ENCODE peak calls at places on chromosomes 6 and 20, in eight cellular contexts. One of them, this sample, is unnamed.

GRCh38 chr6:155530219-155530834 is 74.7 kb upstream of the NOX3 start:
- DNase-seq in cardiac muscle cell: peak; percentile 68
- DNase-seq in pancreas: no peak
- DNase-seq in tibial artery: no peak
- DNase-seq in neural progenitor cell: peak; percentile 33
- DNase-seq in uterus: no peak
- DNase-seq in fibroblast of pulmonary artery: peak; percentile 80
- DNase-seq in transverse colon: no peak
- DNase-seq in this sample: peak; percentile 66

GRCh38 chr6:56757585-56757984 is 114.9 kb upstream of the DST start:
- DNase-seq in cardiac muscle cell: peak; percentile 78
- DNase-seq in pancreas: peak; percentile 30
- DNase-seq in tibial artery: no peak
- DNase-seq in neural progenitor cell: peak; percentile 55
- DNase-seq in uterus: no peak
- DNase-seq in fibroblast of pulmonary artery: peak; percentile 80
- DNase-seq in transverse colon: peak; percentile 52
- DNase-seq in this sample: peak; percentile 62

GRCh38 chr6:43608310-43608763 is 20.7 kb downstream of the GTPBP2 start:
- DNase-seq in cardiac muscle cell: peak; percentile 90
- DNase-seq in pancreas: peak; percentile 77
- DNase-seq in tibial artery: no peak
- DNase-seq in neural progenitor cell: peak; percentile 84
- DNase-seq in uterus: peak; percentile 73
- DNase-seq in fibroblast of pulmonary artery: peak; percentile 91
- DNase-seq in transverse colon: peak; percentile 75
- DNase-seq in this sample: peak; percentile 84

GRCh38 chr6:169371344-169372144 is 117.9 kb upstream of the THBS2 start:
- DNase-seq in cardiac muscle cell: peak; percentile 38
- DNase-seq in pancreas: no peak
- DNase-seq in tibial artery: no peak
- DNase-seq in neural progenitor cell: peak; percentile 57
- DNase-seq in uterus: no peak
- DNase-seq in fibroblast of pulmonary artery: peak; percentile 26
- DNase-seq in transverse colon: no peak
- DNase-seq in this sample: no peak

GRCh38 chr6:152118224-152118623 is 310.7 kb downstream of the ESR1 start:
- DNase-seq in cardiac muscle cell: no peak
- DNase-seq in pancreas: no peak
- DNase-seq in tibial artery: no peak
- DNase-seq in neural progenitor cell: no peak
- DNase-seq in uterus: no peak
- DNase-seq in fibroblast of pulmonary artery: no peak
- DNase-seq in transverse colon: no peak
- DNase-seq in this sample: no peak

GRCh38 chr6:104642871-104643270 is 216.8 kb downstream of the HACE1 start:
- DNase-seq in cardiac muscle cell: peak; percentile 59
- DNase-seq in pancreas: no peak
- DNase-seq in tibial artery: no peak
- DNase-seq in neural progenitor cell: no peak
- DNase-seq in uterus: no peak
- DNase-seq in fibroblast of pulmonary artery: peak; percentile 76
- DNase-seq in transverse colon: no peak
- DNase-seq in this sample: peak; percentile 25

GRCh38 chr6:81547149-81547548 is 205.3 kb downstream of the TENT5A start:
- DNase-seq in cardiac muscle cell: no peak
- DNase-seq in pancreas: no peak
- DNase-seq in tibial artery: no peak
- DNase-seq in neural progenitor cell: no peak
- DNase-seq in uterus: no peak
- DNase-seq in fibroblast of pulmonary artery: no peak
- DNase-seq in transverse colon: peak; percentile 33
- DNase-seq in this sample: no peak

GRCh38 chr6:74764486-74764885 is 441.4 kb downstream of the COL12A1 start:
- DNase-seq in cardiac muscle cell: no peak
- DNase-seq in pancreas: no peak
- DNase-seq in tibial artery: no peak
- DNase-seq in neural progenitor cell: no peak
- DNase-seq in uterus: no peak
- DNase-seq in fibroblast of pulmonary artery: no peak
- DNase-seq in transverse colon: no peak
- DNase-seq in this sample: no peak

GRCh38 chr20:59783020-59784010 is 150.1 kb downstream of the SYCP2 start:
- DNase-seq in cardiac muscle cell: peak; percentile 46
- DNase-seq in pancreas: peak; percentile 32
- DNase-seq in tibial artery: peak; percentile 51
- DNase-seq in neural progenitor cell: peak; percentile 87
- DNase-seq in uterus: no peak
- DNase-seq in fibroblast of pulmonary artery: peak; percentile 35
- DNase-seq in transverse colon: peak; percentile 66
- DNase-seq in this sample: peak; percentile 32

GRCh38 chr20:35319206-35320197 is 27.3 kb upstream of the FAM83C start:
- DNase-seq in cardiac muscle cell: no peak
- DNase-seq in pancreas: no peak
- DNase-seq in tibial artery: no peak
- DNase-seq in neural progenitor cell: no peak
- DNase-seq in uterus: no peak
- DNase-seq in fibroblast of pulmonary artery: peak; percentile 55
- DNase-seq in transverse colon: no peak
- DNase-seq in this sample: peak; percentile 75

GRCh38 chr6:72739368-72739779 is 117.5 kb downstream of the KCNQ5 start:
- DNase-seq in cardiac muscle cell: no peak
- DNase-seq in pancreas: no peak
- DNase-seq in tibial artery: no peak
- DNase-seq in neural progenitor cell: no peak
- DNase-seq in uterus: no peak
- DNase-seq in fibroblast of pulmonary artery: no peak
- DNase-seq in transverse colon: no peak
- DNase-seq in this sample: no peak

GRCh38 chr6:89311853-89312531 is 3.1 kb downstream of the GABRR2 start:
- DNase-seq in cardiac muscle cell: peak; percentile 81
- DNase-seq in pancreas: peak; percentile 37
- DNase-seq in tibial artery: peak; percentile 84
- DNase-seq in neural progenitor cell: peak; percentile 83
- DNase-seq in uterus: peak; percentile 54
- DNase-seq in fibroblast of pulmonary artery: peak; percentile 90
- DNase-seq in transverse colon: peak; percentile 55
- DNase-seq in this sample: peak; percentile 81

GRCh38 chr6:104087765-104088164 is 772.0 kb downstream of the HACE1 start:
- DNase-seq in cardiac muscle cell: no peak
- DNase-seq in pancreas: no peak
- DNase-seq in tibial artery: no peak
- DNase-seq in neural progenitor cell: no peak
- DNase-seq in uterus: no peak
- DNase-seq in fibroblast of pulmonary artery: no peak
- DNase-seq in transverse colon: no peak
- DNase-seq in this sample: no peak

GRCh38 chr6:90284745-90285481 is 11.7 kb downstream of the BACH2 start:
- DNase-seq in cardiac muscle cell: no peak
- DNase-seq in pancreas: no peak
- DNase-seq in tibial artery: no peak
- DNase-seq in neural progenitor cell: no peak
- DNase-seq in uterus: no peak
- DNase-seq in fibroblast of pulmonary artery: peak; percentile 24
- DNase-seq in transverse colon: no peak
- DNase-seq in this sample: peak; percentile 84

GRCh38 chr20:47356526-47357295 is at the start of gene ZMYND8:
- DNase-seq in cardiac muscle cell: peak; percentile 95
- DNase-seq in pancreas: peak; percentile 96
- DNase-seq in tibial artery: peak; percentile 96
- DNase-seq in neural progenitor cell: peak; percentile 86
- DNase-seq in uterus: peak; percentile 88
- DNase-seq in fibroblast of pulmonary artery: peak; percentile 94
- DNase-seq in transverse colon: peak; percentile 95
- DNase-seq in this sample: peak; percentile 95

GRCh38 chr6:160999508-160999907 is 7.9 kb downstream of the MAP3K4 start:
- DNase-seq in cardiac muscle cell: no peak
- DNase-seq in pancreas: no peak
- DNase-seq in tibial artery: no peak
- DNase-seq in neural progenitor cell: no peak
- DNase-seq in uterus: no peak
- DNase-seq in fibroblast of pulmonary artery: no peak
- DNase-seq in transverse colon: no peak
- DNase-seq in this sample: no peak

GRCh38 chr20:7144464-7144863 is 377.0 kb downstream of the BMP2 start:
- DNase-seq in cardiac muscle cell: no peak
- DNase-seq in pancreas: no peak
- DNase-seq in tibial artery: no peak
- DNase-seq in neural progenitor cell: no peak
- DNase-seq in uterus: no peak
- DNase-seq in fibroblast of pulmonary artery: no peak
- DNase-seq in transverse colon: no peak
- DNase-seq in this sample: no peak

GRCh38 chr20:31602779-31603441 is 2.2 kb upstream of the ID1 start:
- DNase-seq in cardiac muscle cell: peak; percentile 70
- DNase-seq in pancreas: no peak
- DNase-seq in tibial artery: no peak
- DNase-seq in neural progenitor cell: no peak
- DNase-seq in uterus: no peak
- DNase-seq in fibroblast of pulmonary artery: peak; percentile 80
- DNase-seq in transverse colon: peak; percentile 44
- DNase-seq in this sample: peak; percentile 95

GRCh38 chr6:144158133-144158532 is 7.8 kb downstream of the STX11 start:
- DNase-seq in cardiac muscle cell: peak; percentile 97
- DNase-seq in pancreas: peak; percentile 41
- DNase-seq in tibial artery: no peak
- DNase-seq in neural progenitor cell: no peak
- DNase-seq in uterus: peak; percentile 32
- DNase-seq in fibroblast of pulmonary artery: peak; percentile 93
- DNase-seq in transverse colon: no peak
- DNase-seq in this sample: peak; percentile 79
- H3K4me3 ChIP-seq in cardiac muscle cell: no peak overlapping the region
- H3K4me3 ChIP-seq in pancreas: no peak overlapping the region
- H3K4me3 ChIP-seq in tibial artery: no peak overlapping the region
- H3K4me3 ChIP-seq in neural progenitor cell: no peak overlapping the region
- H3K4me3 ChIP-seq in uterus: no peak overlapping the region
- H3K4me3 ChIP-seq in fibroblast of pulmonary artery: no peak overlapping the region
- H3K4me3 ChIP-seq in transverse colon: no peak overlapping the region
- H3K4me3 ChIP-seq in this sample: no peak overlapping the region

DNA sequence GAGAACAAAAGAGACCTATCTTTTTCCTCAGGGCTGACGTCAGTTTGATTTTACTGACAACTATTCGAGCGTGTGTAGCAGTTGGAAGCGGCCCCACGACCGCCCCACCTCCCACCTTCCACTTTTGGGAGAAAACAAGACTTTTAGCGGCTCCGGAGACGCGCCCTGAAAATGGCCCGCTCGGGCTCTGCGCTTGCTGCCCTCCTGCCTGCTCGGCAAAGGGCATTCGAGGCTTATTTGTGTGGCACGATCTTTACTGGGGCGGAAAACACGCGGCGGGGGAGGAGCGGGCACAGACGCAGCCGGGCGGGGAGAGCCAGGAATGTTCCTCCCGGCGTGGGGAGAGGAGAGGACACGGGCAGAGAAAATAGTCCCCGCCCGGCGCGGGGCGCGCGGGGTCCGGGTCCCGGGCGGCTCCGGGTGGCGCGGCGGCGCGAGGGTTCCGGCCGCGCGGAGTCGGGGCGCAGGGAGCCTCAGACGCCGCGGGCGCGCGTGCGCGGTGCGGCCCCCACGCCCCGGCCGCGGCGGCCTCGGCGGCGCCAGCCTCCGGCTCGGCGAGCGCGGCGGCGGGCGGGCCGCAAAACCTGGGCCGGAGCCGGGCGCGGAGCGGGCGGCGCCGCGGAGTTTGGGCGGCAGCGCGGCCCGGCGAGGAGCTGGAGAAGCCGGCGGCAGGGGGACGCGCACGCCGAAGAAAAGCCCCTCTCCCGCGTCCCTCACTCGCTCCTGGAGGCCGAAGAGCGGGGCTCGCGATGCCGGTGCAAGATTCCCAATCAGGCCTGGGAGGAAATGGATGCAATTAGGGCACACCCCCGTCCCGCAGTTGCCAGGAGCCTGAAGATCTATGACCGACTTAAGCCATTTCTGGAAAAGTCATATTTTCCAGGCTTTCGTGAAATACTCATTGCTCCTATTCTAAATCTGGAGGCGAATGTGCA is 90.0 kb upstream of the ARID1B start:
- DNase-seq in cardiac muscle cell: peak; percentile 91
- DNase-seq in pancreas: peak; percentile 93
- DNase-seq in tibial artery: peak; percentile 98
- DNase-seq in neural progenitor cell: peak; percentile 89
- DNase-seq in uterus: peak; percentile 91
- DNase-seq in fibroblast of pulmonary artery: peak; percentile 92
- DNase-seq in transverse colon: peak; percentile 90
- DNase-seq in this sample: peak; percentile 94
- TF ChIP-seq CTCF in cardiac muscle cell: no peak
- TF ChIP-seq CTCF in pancreas: no peak
- TF ChIP-seq CTCF in tibial artery: no peak
- TF ChIP-seq CTCF in neural progenitor cell: no peak
- TF ChIP-seq CTCF in uterus: no peak
- TF ChIP-seq CTCF in fibroblast of pulmonary artery: no peak
- TF ChIP-seq CTCF in transverse colon: no peak
- TF ChIP-seq CTCF in this sample: no peak

GRCh38 chr20:64255361-64256281 is at the start of gene PCMTD2:
- DNase-seq in cardiac muscle cell: peak; percentile 90
- DNase-seq in pancreas: peak; percentile 87
- DNase-seq in tibial artery: peak; percentile 89
- DNase-seq in neural progenitor cell: peak; percentile 95
- DNase-seq in uterus: peak; percentile 73
- DNase-seq in fibroblast of pulmonary artery: peak; percentile 80
- DNase-seq in transverse colon: peak; percentile 82
- DNase-seq in this sample: peak; percentile 83

GRCh38 chr20:64256282-64256947 is 867 bp downstream of the PCMTD2 start:
- DNase-seq in cardiac muscle cell: no peak
- DNase-seq in pancreas: peak; percentile 13
- DNase-seq in tibial artery: no peak
- DNase-seq in neural progenitor cell: peak; percentile 14
- DNase-seq in uterus: no peak
- DNase-seq in fibroblast of pulmonary artery: peak; percentile 18
- DNase-seq in transverse colon: no peak
- DNase-seq in this sample: no peak

GRCh38 chr20:64254571-64255360 is 782 bp upstream of the PCMTD2 start:
- DNase-seq in cardiac muscle cell: no peak
- DNase-seq in pancreas: no peak
- DNase-seq in tibial artery: peak; percentile 60
- DNase-seq in neural progenitor cell: no peak
- DNase-seq in uterus: no peak
- DNase-seq in fibroblast of pulmonary artery: no peak
- DNase-seq in transverse colon: no peak
- DNase-seq in this sample: no peak

GRCh38 chr20:64258071-64258823 is 2.7 kb downstream of the PCMTD2 start:
- DNase-seq in cardiac muscle cell: no peak
- DNase-seq in pancreas: no peak
- DNase-seq in tibial artery: no peak
- DNase-seq in neural progenitor cell: no peak
- DNase-seq in uterus: no peak
- DNase-seq in fibroblast of pulmonary artery: no peak
- DNase-seq in transverse colon: no peak
- DNase-seq in this sample: no peak

GRCh38 chr20:64257107-64257757 is 1.7 kb downstream of the PCMTD2 start:
- DNase-seq in cardiac muscle cell: no peak
- DNase-seq in pancreas: no peak
- DNase-seq in tibial artery: no peak
- DNase-seq in neural progenitor cell: no peak
- DNase-seq in uterus: no peak
- DNase-seq in fibroblast of pulmonary artery: no peak
- DNase-seq in transverse colon: no peak
- DNase-seq in this sample: no peak
- H3K4me3 ChIP-seq in cardiac muscle cell: no peak overlapping the region
- H3K4me3 ChIP-seq in pancreas: peak overlapping the region; percentile 78
- H3K4me3 ChIP-seq in tibial artery: peak overlapping the region; percentile 96
- H3K4me3 ChIP-seq in neural progenitor cell: peak overlapping the region; percentile 100
- H3K4me3 ChIP-seq in uterus: no peak overlapping the region
- H3K4me3 ChIP-seq in fibroblast of pulmonary artery: no peak overlapping the region
- H3K4me3 ChIP-seq in transverse colon: no peak overlapping the region
- H3K4me3 ChIP-seq in this sample: no peak overlapping the region

GRCh38 chr20:57618091-57618765 is 2.0 kb downstream of the ZBP1 start:
- DNase-seq in cardiac muscle cell: no peak
- DNase-seq in pancreas: peak; percentile 3
- DNase-seq in tibial artery: peak; percentile 54
- DNase-seq in neural progenitor cell: no peak
- DNase-seq in uterus: no peak
- DNase-seq in fibroblast of pulmonary artery: no peak
- DNase-seq in transverse colon: peak; percentile 78
- DNase-seq in this sample: no peak
- TF ChIP-seq CTCF in cardiac muscle cell: no peak
- TF ChIP-seq CTCF in pancreas: no peak
- TF ChIP-seq CTCF in tibial artery: no peak
- TF ChIP-seq CTCF in neural progenitor cell: no peak
- TF ChIP-seq CTCF in uterus: no peak
- TF ChIP-seq CTCF in fibroblast of pulmonary artery: no peak
- TF ChIP-seq CTCF in transverse colon: no peak
- TF ChIP-seq CTCF in this sample: no peak